ENCODE peak calls at places on chromosomes 2 and 18, in six cellular contexts. I is HepG2, C is GM12878, T is K562, E is HCT116, Z is H1. W is an unnamed sample.

GRCh38 chr2:155485141-155485842 is 786.8 kb downstream of the KCNJ3 start:
- DNase-seq in T (no peak), I (no peak), E (no peak), Z (no peak), C (no peak), W (no peak)

GRCh38 chr2:181904022-181904632 is 12.6 kb downstream of the ITPRID2 start:
- DNase-seq in E (no peak), Z (no peak), T (peak), C (no peak), I (peak), W (peak)

GRCh38 chr2:165864353-165864752 is 70.3 kb upstream of the GALNT3 start:
- DNase-seq in E (no peak), Z (no peak), T (no peak), C (no peak), I (no peak), W (no peak)

GRCh38 chr2:118990757-118991545 is 49.0 kb downstream of the MARCO start:
- DNase-seq in C (no peak), E (no peak), I (no peak), Z (peak), T (no peak), W (no peak)

GRCh38 chr2:179247318-179248023 is 17.2 kb downstream of the SESTD1 start:
- DNase-seq in E (no peak), T (no peak), Z (no peak), C (no peak), I (no peak), W (no peak)

GRCh38 chr18:7272268-7273049 is 41.6 kb downstream of the LRRC30 start:
- DNase-seq in I (peak), Z (peak), T (no peak), C (no peak), E (no peak), W (peak)

GRCh38 chr2:127591221-127591923 is 54.6 kb upstream of the GPR17 start:
- DNase-seq in I (peak), Z (peak), E (peak), C (no peak), T (peak), W (peak)

GRCh38 chr2:12326449-12327190 is 390.1 kb upstream of the TRIB2 start:
- DNase-seq in E (no peak), C (no peak), I (peak), Z (peak), T (no peak), W (no peak)

GRCh38 chr2:224712346-224712745 is 3.8 kb downstream of the CCDC195 start:
- DNase-seq in I (no peak), C (no peak), T (no peak), E (no peak), Z (no peak), W (no peak)

GRCh38 chr2:231680992-231681852 is 27.1 kb upstream of the PTMA start:
- DNase-seq in I (peak), T (peak), E (no peak), Z (peak), C (no peak), W (peak)

GRCh38 chr2:186862869-186863709 is 14.1 kb upstream of the ZSWIM2 start:
- DNase-seq in T (peak), C (no peak), E (peak), Z (no peak), I (peak), W (peak)

GRCh38 chr2:186695081-186695756 is 1.4 kb downstream of the FAM171B start:
- DNase-seq in Z (no peak), T (no peak), C (no peak), I (no peak), E (no peak), W (no peak)

GRCh38 chr2:215621389-215621788 is 185.5 kb upstream of the FN1 start:
- DNase-seq in E (no peak), I (no peak), Z (no peak), T (no peak), C (no peak), W (no peak)

GRCh38 chr2:174586896-174587295 is 10.7 kb downstream of the WIPF1 start:
- DNase-seq in C (no peak), T (no peak), Z (no peak), I (no peak), E (no peak), W (no peak)

GRCh38 chr2:141957827-141958440 is 172.9 kb downstream of the LRP1B start:
- DNase-seq in Z (no peak), T (no peak), C (no peak), I (no peak), E (no peak), W (no peak)

GRCh38 chr2:174259981-174260380 is 11.6 kb upstream of the OLA1 start:
- DNase-seq in T (no peak), I (no peak), Z (no peak), C (no peak), E (no peak), W (no peak)

GRCh38 chr18:77000527-77000926 is 132.1 kb downstream of the MBP start:
- DNase-seq in C (no peak), T (peak), Z (peak), E (no peak), I (no peak), W (no peak)

GRCh38 chr2:237299897-237300296 is 114.1 kb downstream of the COL6A3 start:
- DNase-seq in C (no peak), E (peak), Z (no peak), I (no peak), T (no peak), W (no peak)

DNA sequence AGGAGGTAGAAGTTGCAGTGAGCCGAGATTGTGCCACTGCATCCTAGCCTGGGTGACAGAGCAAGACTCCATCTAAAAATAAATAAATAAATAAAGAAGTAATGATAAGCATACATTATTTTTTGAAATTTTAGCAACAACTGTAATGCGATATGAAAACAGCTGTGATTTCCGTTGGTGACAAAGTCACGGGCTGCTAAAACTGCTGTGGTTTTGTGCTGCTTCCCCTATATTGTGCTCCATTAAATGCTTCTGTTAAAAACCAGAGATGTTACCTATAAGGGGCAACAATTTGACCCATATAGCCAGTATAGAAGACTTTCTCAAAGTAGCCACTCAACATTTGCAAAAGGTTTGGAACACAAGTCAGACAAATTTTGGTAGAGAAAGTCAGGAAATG is 8.3 kb downstream of the TRIM54 start:
- DNase-seq in E (no peak), T (no peak), C (no peak), I (no peak), Z (no peak), W (no peak)
- H3K9ac ChIP-seq in E (no peak), T (no peak), C (no peak), I (no peak), Z (no peak), W (no peak)

GRCh38 chr2:189466656-189467055 is 25.4 kb downstream of the WDR75 start:
- DNase-seq in E (no peak), T (peak), Z (no peak), I (peak), C (no peak), W (peak)
- TF ChIP-seq YY1 in E (no peak), T (no peak), Z (no peak), I (no peak), C (no peak), W (no peak)

DNA sequence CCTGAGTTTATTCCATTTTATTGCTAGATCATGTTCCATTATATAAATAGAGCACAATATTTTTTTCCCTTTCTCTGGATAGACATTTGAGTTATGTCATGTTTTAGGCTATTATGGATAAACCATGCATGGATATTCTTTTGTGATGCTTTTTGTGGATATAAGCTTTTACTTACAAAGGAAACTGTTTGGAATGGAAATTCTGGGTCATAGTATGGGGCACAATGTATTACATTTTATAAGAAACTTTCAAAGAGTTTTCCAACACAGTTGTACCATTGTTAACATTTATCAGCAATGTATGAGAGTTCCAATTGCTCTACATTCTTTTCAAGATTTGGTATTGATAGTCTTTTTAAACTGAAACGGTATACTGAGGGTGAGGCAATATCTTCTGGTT is 749.4 kb downstream of the SOCS6 start:
- DNase-seq in E (no peak), Z (no peak), I (no peak), C (no peak), T (no peak), W (no peak)
- TF ChIP-seq ZNF274 in E (no peak), Z (no peak), I (no peak), C (no peak), T (no peak), W (no peak)

DNA sequence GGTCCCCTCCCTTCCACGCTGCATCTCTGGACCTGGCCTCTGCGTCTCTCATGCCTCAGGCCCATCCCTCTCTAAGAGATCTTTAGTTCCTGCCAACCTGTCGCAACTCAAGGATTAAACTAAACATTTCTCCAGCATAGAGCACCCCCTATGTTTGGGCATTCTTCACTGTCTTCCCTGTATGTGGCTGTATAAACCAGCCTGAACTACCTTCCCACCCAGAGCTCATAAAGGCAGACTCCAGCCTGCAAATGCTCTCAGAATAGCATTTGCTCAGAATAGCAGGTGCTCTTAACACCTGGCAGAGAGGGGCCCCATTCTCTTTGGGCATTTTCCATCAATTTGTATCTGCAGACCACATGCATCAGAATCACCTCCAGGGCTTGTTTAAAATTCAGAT is 83.4 kb downstream of the EHD3 start:
- DNase-seq in T (no peak), I (no peak), C (no peak), Z (no peak), E (no peak), W (no peak)
- H3K9ac ChIP-seq in T (no peak), I (no peak), C (no peak), Z (no peak), E (no peak), W (no peak)

GRCh38 chr18:56152547-56152946 is 485.8 kb downstream of the TXNL1 start:
- DNase-seq in I (no peak), T (no peak), E (no peak), Z (no peak), C (no peak), W (no peak)

GRCh38 chr18:56146565-56146964 is 491.8 kb downstream of the TXNL1 start:
- DNase-seq in T (no peak), Z (no peak), E (no peak), I (no peak), C (no peak), W (no peak)

DNA sequence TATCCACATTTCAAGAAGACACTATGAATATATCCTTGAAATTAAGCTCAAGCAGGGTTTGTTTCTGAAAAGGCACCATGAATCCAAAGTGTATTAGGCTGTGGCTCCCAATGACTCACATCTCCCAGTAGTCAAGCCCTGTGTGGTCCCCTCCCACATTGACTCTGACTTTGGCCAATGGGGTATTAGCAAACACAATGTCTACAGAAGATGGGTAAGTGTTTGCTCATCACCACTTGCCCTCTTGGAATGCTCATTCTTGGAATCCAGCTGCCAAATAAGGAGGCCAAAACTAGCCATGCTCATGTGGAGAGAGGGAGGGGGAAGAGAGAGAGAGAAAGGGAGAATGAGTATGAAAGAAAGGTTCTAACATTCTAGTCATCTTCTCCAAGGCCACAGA is 490.0 kb downstream of the TXNL1 start:
- DNase-seq in T (no peak), E (no peak), Z (no peak), I (no peak), C (no peak), W (no peak)
- TF ChIP-seq YY1 in T (no peak), E (no peak), Z (no peak), I (no peak), C (no peak), W (no peak)